ENCODE peak calls at places on chromosomes 5 and 9, in five cellular contexts. S, Y, W, L and F are unnamed samples.

GRCh38 chr5:16812911-16813310 is 123.2 kb downstream of the MYO10 start:
- DNase-seq in S (no peak), Y (no peak), W (no peak), L (no peak), F (no peak)

GRCh38 chr9:75552941-75553340 is 337.5 kb upstream of the PCSK5 start:
- DNase-seq in S (no peak), Y (no peak), W (no peak), L (no peak), F (no peak)

GRCh38 chr9:129667850-129668249 is 2.4 kb downstream of the PRRX2 start:
- DNase-seq in S (no peak), Y (no peak), W (no peak), L (no peak), F (no peak)

GRCh38 chr5:113140837-113141661 is 164.5 kb downstream of the DCP2 start:
- DNase-seq in S (no peak), Y (no peak), W (no peak), L (no peak), F (no peak)

GRCh38 chr5:71456362-71456743 is 902 bp downstream of the BDP1 start:
- DNase-seq in S (no peak), Y (no peak), W (no peak), L (no peak), F (no peak)

GRCh38 chr5:79800979-79801827 is 111.6 kb downstream of the CMYA5 start:
- DNase-seq in S (no peak), Y (no peak), W (no peak), L (no peak), F (no peak)

GRCh38 chr5:117218789-117219188 is 644.2 kb upstream of the SEMA6A start:
- DNase-seq in S (no peak), Y (no peak), W (no peak), L (no peak), F (no peak)

GRCh38 chr9:131609116-131609830 is 64.0 kb downstream of the PRRT1B start:
- DNase-seq in S (no peak), Y (no peak), W (peak; percentile 34), L (no peak), F (no peak)

GRCh38 chr9:4965174-4965821 is 19.8 kb upstream of the JAK2 start:
- DNase-seq in S (no peak), Y (no peak), W (no peak), L (no peak), F (no peak)

GRCh38 chr5:179235416-179236400 is 109.6 kb downstream of the ADAMTS2 start:
- DNase-seq in S (no peak), Y (no peak), W (no peak), L (no peak), F (peak; percentile 12)

GRCh38 chr9:114316605-114317230 is 6.2 kb upstream of the ORM1 start:
- DNase-seq in S (peak; percentile 18), Y (no peak), W (no peak), L (no peak), F (peak; percentile 19)

GRCh38 chr9:134219721-134220060 is 55.3 kb upstream of the RNU6ATAC start:
- DNase-seq in S (no peak), Y (no peak), W (no peak), L (no peak), F (no peak)